ENCODE peak calls at places on chromosomes 3 and 15, in four cellular contexts. F, P, I and V are unnamed samples.

GRCh38 chr3:184553385-184553784 is 8.2 kb upstream of the EPHB3 start:
- DNase-seq in F (no peak), P (no peak), I (no peak), V (no peak)

GRCh38 chr3:50627407-50628051 is 10.6 kb downstream of the MAPKAPK3 start:
- DNase-seq in F (peak), P (peak), I (peak), V (peak)

GRCh38 chr3:168091961-168092360 is 3.8 kb downstream of the GOLIM4 start:
- DNase-seq in F (no peak), P (no peak), I (no peak), V (no peak)

GRCh38 chr3:4712109-4712508 is 219.0 kb downstream of the ITPR1 start:
- DNase-seq in F (peak), P (peak), I (no peak), V (peak)

GRCh38 chr3:45366305-45366704 is 22.1 kb upstream of the LARS2 start:
- DNase-seq in F (peak), P (no peak), I (no peak), V (no peak)

GRCh38 chr3:104906001-104906639 is 460.6 kb upstream of the ALCAM start:
- DNase-seq in F (no peak), P (no peak), I (no peak), V (no peak)

GRCh38 chr3:136893848-136894443 is 31.9 kb downstream of the NCK1 start:
- DNase-seq in F (peak), P (peak), I (peak), V (peak)

GRCh38 chr3:125045194-125045593 is 10.6 kb downstream of the HEG1 start:
- DNase-seq in F (no peak), P (no peak), I (no peak), V (no peak)

GRCh38 chr3:170978335-170978745 is 48.2 kb downstream of the SLC2A2 start:
- DNase-seq in F (no peak), P (no peak), I (no peak), V (no peak)

GRCh38 chr3:131216801-131217200 is 164.8 kb upstream of the NUDT16 start:
- DNase-seq in F (peak), P (peak), I (peak), V (peak)

GRCh38 chr15:85403745-85404144 is 23.3 kb downstream of the AKAP13 start:
- DNase-seq in F (peak), P (peak), I (no peak), V (peak)

GRCh38 chr15:77417642-77418041 is 2.3 kb downstream of the PEAK1 start:
- DNase-seq in F (peak), P (no peak), I (no peak), V (peak)

GRCh38 chr15:41987925-41988275 is 15.5 kb upstream of the EHD4 start:
- DNase-seq in F (no peak), P (no peak), I (no peak), V (no peak)

GRCh38 chr3:98823791-98824190 is 60.7 kb downstream of the ST3GAL6 start:
- DNase-seq in F (peak), P (no peak), I (no peak), V (peak)

GRCh38 chr15:92164327-92165000 is 229.2 kb upstream of the ST8SIA2 start:
- DNase-seq in F (peak), P (no peak), I (no peak), V (peak)

GRCh38 chr3:73768594-73769308 is 144.0 kb upstream of the PDZRN3 start:
- DNase-seq in F (peak), P (no peak), I (no peak), V (no peak)

GRCh38 chr3:3196148-3196861 is 16.8 kb upstream of the CRBN start:
- DNase-seq in F (no peak), P (no peak), I (no peak), V (no peak)

GRCh38 chr3:153173758-153174516 is 11.9 kb downstream of the RAP2B start:
- DNase-seq in F (peak), P (peak), I (no peak), V (peak)

GRCh38 chr3:13484861-13485590 is 4.9 kb downstream of the HDAC11 start:
- DNase-seq in F (peak), P (peak), I (no peak), V (peak)

GRCh38 chr15:79467865-79468586 is 35.9 kb downstream of the MINAR1 start:
- DNase-seq in F (no peak), P (no peak), I (no peak), V (no peak)

GRCh38 chr3:104452697-104453096 is 914.0 kb upstream of the ALCAM start:
- DNase-seq in F (no peak), P (no peak), I (no peak), V (no peak)

GRCh38 chr3:61884794-61885193 is 323.4 kb downstream of the PTPRG start:
- DNase-seq in F (no peak), P (no peak), I (no peak), V (no peak)
- TF ChIP-seq CTCF in F (no peak), P (no peak), I (no peak), V (no peak)

GRCh38 chr15:89089316-89090230 is 1.3 kb downstream of the ABHD2 start:
- DNase-seq in F (no peak), P (no peak), I (no peak), V (no peak)
- H3K4me2 ChIP-seq in F (peak), P (peak), I (peak), V (peak)

DNA sequence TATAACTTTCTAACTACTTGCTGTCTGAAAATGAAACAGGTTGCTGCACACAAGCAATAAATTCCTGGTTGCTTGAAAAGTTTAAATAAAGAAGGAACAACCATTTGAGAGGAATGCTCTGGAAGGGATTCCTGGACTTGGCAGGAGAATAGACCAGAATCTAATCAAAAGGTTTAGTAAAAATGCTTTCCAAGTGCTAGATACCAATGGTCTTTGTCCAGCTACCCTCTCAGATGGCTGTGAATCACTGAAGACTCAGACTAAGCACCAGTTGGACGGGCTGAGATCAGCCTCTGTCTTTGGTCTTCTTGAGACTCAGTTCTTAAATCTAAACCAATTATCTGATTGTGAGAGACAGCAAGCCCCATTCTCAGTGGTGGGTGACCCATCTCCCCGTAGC is 27.7 kb upstream of the LPP start:
- DNase-seq in F (peak), P (no peak), I (no peak), V (peak)
- H3K27ac ChIP-seq in F (no peak), P (no peak), I (no peak), V (no peak)

GRCh38 chr3:112634786-112635541 is 6.0 kb downstream of the CCDC80 start:
- DNase-seq in F (peak), P (no peak), I (peak), V (no peak)

GRCh38 chr3:112637700-112638099 is 3.2 kb downstream of the CCDC80 start:
- DNase-seq in F (no peak), P (no peak), I (no peak), V (no peak)

GRCh38 chr3:112633757-112634156 is 7.2 kb downstream of the CCDC80 start:
- DNase-seq in F (no peak), P (no peak), I (peak), V (no peak)

GRCh38 chr3:112633191-112633590 is 7.8 kb downstream of the CCDC80 start:
- DNase-seq in F (no peak), P (no peak), I (no peak), V (no peak)

GRCh38 chr3:112635674-112636073 is 5.3 kb downstream of the CCDC80 start:
- DNase-seq in F (peak), P (peak), I (peak), V (peak)
- TF ChIP-seq CTCF in F (peak), P (no peak), I (no peak), V (peak)

GRCh38 chr3:52005571-52005986 is 9.9 kb upstream of the RPL29 start:
- DNase-seq in F (peak), P (peak), I (peak), V (peak)
- H3K4me2 ChIP-seq in F (peak), P (peak), I (no peak), V (peak)